ENCODE peak calls at places on chromosomes 3 and 15, in nine cellular contexts. K, N, V, S, P, J, G, O and B are unnamed samples.

GRCh38 chr3:10242182-10243065 is 5.8 kb upstream of the TATDN2 start:
- DNase-seq in K (peak), N (no peak), V (no peak), S (no peak), P (no peak), J (peak), G (no peak), O (no peak), B (peak)

GRCh38 chr3:14397940-14398800 is 4.2 kb upstream of the SLC6A6 start:
- DNase-seq in K (no peak), N (no peak), V (no peak), S (no peak), P (no peak), J (no peak), G (no peak), O (no peak), B (no peak)

GRCh38 chr3:126147147-126147931 is 33.0 kb downstream of the ALDH1L1 start:
- DNase-seq in K (no peak), N (no peak), V (no peak), S (peak), P (no peak), J (no peak), G (peak), O (no peak), B (no peak)

GRCh38 chr3:54572197-54572895 is 355.5 kb downstream of the LRTM1 start:
- DNase-seq in K (no peak), N (no peak), V (no peak), S (no peak), P (no peak), J (peak), G (no peak), O (no peak), B (no peak)

GRCh38 chr3:133943639-133944131 is 48.0 kb upstream of the RAB6B start:
- DNase-seq in K (no peak), N (peak), V (peak), S (no peak), P (no peak), J (peak), G (no peak), O (peak), B (peak)

GRCh38 chr3:172622916-172623700 is 87.8 kb downstream of the NCEH1 start:
- DNase-seq in K (peak), N (peak), V (no peak), S (peak), P (no peak), J (peak), G (no peak), O (peak), B (peak)

GRCh38 chr15:73125219-73125618 is 73.0 kb downstream of the NEO1 start:
- DNase-seq in K (no peak), N (no peak), V (no peak), S (no peak), P (no peak), J (peak), G (no peak), O (no peak), B (no peak)

GRCh38 chr3:155153242-155154186 is 73.4 kb downstream of the MME start:
- DNase-seq in K (no peak), N (no peak), V (no peak), S (no peak), P (no peak), J (no peak), G (no peak), O (no peak), B (peak)

GRCh38 chr15:95286911-95287769 is 1043.4 kb upstream of the NR2F2 start:
- DNase-seq in K (no peak), N (no peak), V (no peak), S (peak), P (no peak), J (no peak), G (no peak), O (no peak), B (no peak)

GRCh38 chr3:37480003-37480402 is 305.6 kb upstream of the LRRFIP2 start:
- DNase-seq in K (no peak), N (no peak), V (no peak), S (no peak), P (no peak), J (no peak), G (no peak), O (no peak), B (no peak)

GRCh38 chr3:60198179-60198578 is 1053.1 kb downstream of the FHIT start:
- DNase-seq in K (no peak), N (no peak), V (no peak), S (no peak), P (no peak), J (no peak), G (no peak), O (no peak), B (no peak)

GRCh38 chr3:133570139-133570936 is 3.1 kb upstream of the CDV3 start:
- DNase-seq in K (no peak), N (peak), V (peak), S (no peak), P (no peak), J (peak), G (no peak), O (no peak), B (peak)

GRCh38 chr3:39344746-39345344 is 15.3 kb downstream of the CCR8 start:
- DNase-seq in K (no peak), N (no peak), V (no peak), S (no peak), P (no peak), J (no peak), G (no peak), O (no peak), B (no peak)

GRCh38 chr3:55060921-55061555 is 133.2 kb upstream of the LRTM1 start:
- DNase-seq in K (no peak), N (no peak), V (no peak), S (no peak), P (no peak), J (no peak), G (no peak), O (no peak), B (no peak)

GRCh38 chr3:185831195-185831594 is 6.4 kb upstream of the IGF2BP2 start:
- DNase-seq in K (no peak), N (no peak), V (no peak), S (no peak), P (no peak), J (no peak), G (no peak), O (no peak), B (no peak)

GRCh38 chr3:124886168-124887051 is 755 bp downstream of the ITGB5 start:
- DNase-seq in K (peak), N (peak), V (peak), S (peak), P (peak), J (peak), G (peak), O (peak), B (peak)

GRCh38 chr3:25818335-25818734 is 28.4 kb downstream of the OXSM start:
- DNase-seq in K (no peak), N (no peak), V (no peak), S (no peak), P (no peak), J (no peak), G (no peak), O (no peak), B (no peak)

GRCh38 chr3:39907981-39908380 is 98.6 kb downstream of the MYRIP start:
- DNase-seq in K (no peak), N (no peak), V (no peak), S (no peak), P (no peak), J (peak), G (no peak), O (peak), B (peak)

GRCh38 chr3:84487296-84487695 is 471.5 kb upstream of the CADM2 start:
- DNase-seq in K (no peak), N (peak), V (no peak), S (no peak), P (no peak), J (no peak), G (no peak), O (no peak), B (no peak)

GRCh38 chr15:40379853-40380252 is 2.7 kb upstream of the KNSTRN start:
- DNase-seq in K (no peak), N (peak), V (peak), S (no peak), P (no peak), J (peak), G (peak), O (peak), B (peak)

GRCh38 chr3:195187609-195188529 is 83.1 kb downstream of the XXYLT1 start:
- DNase-seq in K (no peak), N (no peak), V (no peak), S (no peak), P (no peak), J (peak), G (no peak), O (peak), B (peak)

GRCh38 chr3:50676031-50676705 is 1.4 kb downstream of the DOCK3 start:
- DNase-seq in K (no peak), N (no peak), V (no peak), S (no peak), P (no peak), J (no peak), G (no peak), O (no peak), B (no peak)

GRCh38 chr3:122497425-122497824 is 17.3 kb downstream of the KPNA1 start:
- DNase-seq in K (no peak), N (no peak), V (peak), S (no peak), P (peak), J (peak), G (no peak), O (no peak), B (peak)

GRCh38 chr3:120284702-120285507 is at the start of gene GPR156:
- DNase-seq in K (no peak), N (peak), V (no peak), S (no peak), P (no peak), J (peak), G (no peak), O (no peak), B (peak)

GRCh38 chr3:28915711-28916481 is 365.0 kb upstream of the RBMS3 start:
- DNase-seq in K (no peak), N (peak), V (peak), S (no peak), P (no peak), J (peak), G (no peak), O (no peak), B (peak)

GRCh38 chr3:46866032-46866595 is 2.9 kb upstream of the MYL3 start:
- DNase-seq in K (no peak), N (no peak), V (no peak), S (no peak), P (no peak), J (no peak), G (peak), O (no peak), B (no peak)

GRCh38 chr3:186519021-186519658 is 25.0 kb downstream of the CRYGS start:
- DNase-seq in K (peak), N (no peak), V (no peak), S (no peak), P (peak), J (no peak), G (no peak), O (no peak), B (no peak)

GRCh38 chr3:37183976-37184375 is 9.6 kb upstream of the LRRFIP2 start:
- DNase-seq in K (no peak), N (no peak), V (no peak), S (no peak), P (no peak), J (peak), G (no peak), O (no peak), B (peak)